ENCODE peak calls at places on chromosome 11, in seven cellular contexts. F is upper lobe of right lung; S is GM23338; D is ovary; J is CD8-positive, alpha-beta T cell; Z is left ventricle myocardium inferior; H is Peyer's patch. I is an unnamed sample.

GRCh38 chr11:108302121-108302785 is 79.4 kb downstream of the ATM start:
- DNase-seq in F (no peak), Z (no peak), J (no peak), H (no peak), S (no peak), D (no peak), I (no peak)

GRCh38 chr11:68043349-68044144 is 4.7 kb downstream of the TCIRG1 start:
- DNase-seq in Z (no peak), F (peak; percentile 66), J (no peak), S (no peak), D (no peak), H (peak; percentile 48), I (no peak)

GRCh38 chr11:32893947-32894827 is 1.6 kb downstream of the QSER1 start:
- DNase-seq in Z (no peak), H (no peak), F (no peak), D (no peak), S (peak; percentile 76), J (no peak), I (no peak)

GRCh38 chr11:120130991-120131760 is 6.7 kb downstream of the TRIM29 start:
- DNase-seq in H (peak; percentile 37), J (no peak), D (peak; percentile 4), F (peak; percentile 46), S (no peak), Z (peak; percentile 2), I (peak; percentile 5)

GRCh38 chr11:34358258-34358665 is 452 bp upstream of the ABTB2 start:
- DNase-seq in H (no peak), F (peak; percentile 84), D (peak; percentile 80), Z (peak; percentile 58), S (peak; percentile 75), J (no peak), I (peak; percentile 85)

GRCh38 chr11:2302844-2303626 is 1.2 kb downstream of the TSPAN32 start:
- DNase-seq in H (peak; percentile 45), D (peak; percentile 44), F (peak; percentile 82), S (no peak), Z (peak; percentile 87), J (no peak), I (no peak)

GRCh38 chr11:7668911-7669310 is 4.4 kb downstream of the CYB5R2 start:
- DNase-seq in D (no peak), F (no peak), Z (no peak), J (no peak), H (no peak), S (no peak), I (no peak)

GRCh38 chr11:94577841-94578240 is 10.7 kb downstream of the PIWIL4 start:
- DNase-seq in F (no peak), J (no peak), S (no peak), D (no peak), Z (no peak), H (no peak), I (no peak)

GRCh38 chr11:85685131-85685819 is 720 bp downstream of the CCDC89 start:
- DNase-seq in J (no peak), F (peak; percentile 65), S (no peak), H (no peak), Z (no peak), D (peak; percentile 71), I (no peak)

GRCh38 chr11:131468565-131468964 is 98.2 kb downstream of the NTM start:
- DNase-seq in F (no peak), S (no peak), D (no peak), H (no peak), Z (no peak), J (no peak), I (no peak)

GRCh38 chr11:132024587-132025295 is 654.3 kb downstream of the NTM start:
- DNase-seq in F (no peak), H (no peak), D (no peak), S (no peak), Z (no peak), J (no peak), I (no peak)

GRCh38 chr11:107182983-107183382 is 164.7 kb upstream of the GUCY1A2 start:
- DNase-seq in J (no peak), Z (no peak), F (no peak), S (no peak), H (no peak), D (no peak), I (no peak)

GRCh38 chr11:74615311-74615710 is 22.9 kb downstream of the POLD3 start:
- DNase-seq in D (no peak), H (no peak), Z (no peak), J (no peak), S (no peak), F (no peak), I (no peak)

GRCh38 chr11:12329797-12330196 is 47.6 kb upstream of the PARVA start:
- DNase-seq in Z (no peak), D (no peak), S (no peak), J (no peak), H (no peak), F (no peak), I (no peak)

GRCh38 chr11:35632301-35632700 is 14.0 kb downstream of the FJX1 start:
- DNase-seq in F (no peak), Z (no peak), H (no peak), S (no peak), J (no peak), D (no peak), I (no peak)

GRCh38 chr11:73539506-73540084 is 58.3 kb downstream of the FAM168A start:
- DNase-seq in J (no peak), S (no peak), H (no peak), F (no peak), D (no peak), Z (no peak), I (no peak)

GRCh38 chr11:71381781-71382505 is 66.2 kb downstream of the DHCR7 start:
- DNase-seq in D (no peak), J (no peak), S (no peak), F (no peak), Z (no peak), H (no peak), I (no peak)

GRCh38 chr11:118241191-118242098 is 10.7 kb downstream of the MPZL3 start:
- DNase-seq in Z (no peak), D (no peak), J (peak; percentile 72), F (no peak), S (no peak), H (no peak), I (no peak)

GRCh38 chr11:74749127-74749964 is 697 bp downstream of the RNF169 start:
- DNase-seq in D (peak; percentile 71), Z (peak; percentile 55), S (peak; percentile 72), J (peak; percentile 67), F (peak; percentile 87), H (peak; percentile 76), I (no peak)

GRCh38 chr11:17142450-17142849 is 65.0 kb upstream of the RPS13 start:
- DNase-seq in D (no peak), F (no peak), H (no peak), Z (no peak), J (no peak), S (no peak), I (no peak)

GRCh38 chr11:94926698-94927237 is 46.6 kb downstream of the CWC15 start:
- DNase-seq in H (no peak), S (peak; percentile 25), D (peak; percentile 90), F (peak; percentile 75), Z (peak; percentile 87), J (no peak), I (peak; percentile 27)

GRCh38 chr11:69692422-69692821 is 11.4 kb downstream of the FGF19 start:
- DNase-seq in F (no peak), D (no peak), S (no peak), J (no peak), H (no peak), Z (no peak), I (no peak)
- H3K27me3 ChIP-seq in F (peaks cover 30% of the 10 kb centered on the region), D (no peaks in the 10 kb centered on the region), S (no peaks in the 10 kb centered on the region), J (no peaks in the 10 kb centered on the region), H (no peaks in the 10 kb centered on the region), Z (peaks cover 71% of the 10 kb centered on the region), I (no peaks in the 10 kb centered on the region)

GRCh38 chr11:110098645-110099044 is 5.5 kb downstream of the ZC3H12C start:
- DNase-seq in S (no peak), F (no peak), H (no peak), D (no peak), J (no peak), Z (no peak), I (no peak)
- TF ChIP-seq CTCF in S (no peak), F (no peak), H (peak; percentile 31), D (no peak), J (no peak), Z (no peak), I (no peak)

DNA sequence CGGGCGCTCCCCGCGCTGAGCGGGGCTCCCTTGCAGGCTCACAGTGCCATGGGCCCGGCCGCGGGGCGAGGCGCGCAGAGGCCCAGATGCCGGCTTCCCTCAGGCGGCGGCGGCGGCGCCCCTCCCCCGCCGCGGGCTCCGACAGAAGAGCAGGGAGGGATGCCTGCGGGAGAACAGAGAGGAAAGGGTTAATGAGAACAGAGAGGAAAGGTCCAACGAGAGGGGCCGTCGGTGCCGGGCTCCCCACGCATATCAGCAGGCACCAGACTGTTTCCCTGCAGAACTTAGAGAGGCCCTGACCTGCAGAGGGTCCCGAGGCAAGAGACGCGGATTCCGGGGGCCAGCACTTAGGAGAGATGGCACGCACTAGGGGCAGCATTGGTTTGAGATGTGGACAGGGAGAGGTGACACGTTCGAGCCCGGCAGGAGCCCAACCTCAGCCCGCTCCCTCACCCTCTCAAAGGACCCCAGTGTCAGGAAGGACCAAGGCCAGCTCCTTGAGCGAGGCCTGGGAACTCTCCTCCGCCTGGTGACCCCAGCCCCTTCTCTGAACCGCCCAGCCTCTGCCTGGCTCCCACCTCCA is 9.1 kb downstream of the NRXN2 start:
- DNase-seq in H (no peak), Z (no peak), D (peak; percentile 26), F (peak; percentile 42), S (peak; percentile 82), J (no peak), I (no peak)
- H3K27me3 ChIP-seq in H (peaks cover 50% of the 10 kb centered on the region), Z (peaks cover 100% of the 10 kb centered on the region), D (no peaks in the 10 kb centered on the region), F (peaks cover 94% of the 10 kb centered on the region), S (peaks cover 45% of the 10 kb centered on the region), J (peaks cover 14% of the 10 kb centered on the region), I (peaks cover 30% of the 10 kb centered on the region)

GRCh38 chr11:14413307-14414072 is 54.5 kb upstream of the RRAS2 start:
- DNase-seq in H (no peak), D (peak; percentile 39), S (peak; percentile 86), J (no peak), F (no peak), Z (peak; percentile 40), I (peak; percentile 72)
- TF ChIP-seq CTCF in H (no peak), D (no peak), S (peak; percentile 58), J (no peak), F (peak; percentile 29), Z (peak; percentile 51), I (peak; percentile 22)

DNA sequence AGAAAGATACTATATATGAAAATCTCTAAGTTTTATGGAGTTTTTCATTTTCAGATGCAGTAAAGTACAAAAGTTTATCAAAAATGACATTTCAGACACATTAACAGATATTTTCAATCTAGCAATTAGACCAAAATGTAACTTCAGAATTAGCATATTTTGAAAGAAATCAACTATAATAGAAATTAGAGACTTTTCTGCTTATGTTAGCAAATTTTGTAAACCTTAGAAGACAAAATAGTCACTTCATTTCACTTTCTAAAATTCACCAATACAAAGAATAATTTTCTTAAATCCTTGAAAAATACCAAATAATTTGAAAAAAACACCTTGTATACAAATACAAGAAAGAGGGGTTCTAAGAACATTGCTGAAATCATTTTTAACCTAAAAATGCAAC is 135.8 kb upstream of the FIBIN start:
- DNase-seq in J (no peak), Z (no peak), F (no peak), S (no peak), H (no peak), D (no peak), I (no peak)
- H3K27me3 ChIP-seq in J (no peaks in the 10 kb centered on the region), Z (no peaks in the 10 kb centered on the region), F (no peaks in the 10 kb centered on the region), S (no peaks in the 10 kb centered on the region), H (no peaks in the 10 kb centered on the region), D (no peaks in the 10 kb centered on the region), I (no peaks in the 10 kb centered on the region)